ENCODE peak calls at places on chromosomes 5 and 9, in six cellular contexts. N is M059J, S is HT1080, U is HEK293T, A is Daoy, H is neuronal stem cell. M is an unnamed sample.

GRCh38 chr9:101582593-101582992 is 12.2 kb downstream of the PPP3R2 start:
- DNase-seq in N (peak), S (peak), U (no peak), A (peak), H (no peak), M (no peak)

GRCh38 chr9:129497064-129497836 is 123.7 kb downstream of the C9orf50 start:
- DNase-seq in N (peak), S (no peak), U (no peak), A (no peak), H (no peak), M (peak)

GRCh38 chr5:10479226-10479721 is 37.6 kb downstream of the ROPN1L start:
- DNase-seq in N (peak), S (peak), U (no peak), A (peak), H (no peak), M (peak)

GRCh38 chr5:157088342-157088990 is 20.4 kb downstream of the HAVCR2 start:
- DNase-seq in N (no peak), S (no peak), U (no peak), A (no peak), H (no peak), M (no peak)

GRCh38 chr5:94748212-94748611 is 129.7 kb downstream of the SLF1 start:
- DNase-seq in N (no peak), S (no peak), U (no peak), A (no peak), H (no peak), M (no peak)

GRCh38 chr9:98575379-98576346 is 133.1 kb downstream of the GABBR2 start:
- DNase-seq in N (peak), S (peak), U (no peak), A (peak), H (no peak), M (no peak)

GRCh38 chr5:173745123-173745522 is 128.7 kb upstream of the BOD1 start:
- DNase-seq in N (no peak), S (no peak), U (no peak), A (no peak), H (no peak), M (peak)

GRCh38 chr9:70285246-70285645 is 26.5 kb downstream of the SMC5 start:
- DNase-seq in N (no peak), S (no peak), U (no peak), A (no peak), H (no peak), M (no peak)

GRCh38 chr9:108323615-108324014 is 532.2 kb downstream of the ACTL7B start:
- DNase-seq in N (no peak), S (peak), U (no peak), A (no peak), H (no peak), M (no peak)

GRCh38 chr5:87116821-87117512 is 150.7 kb upstream of the RASA1 start:
- DNase-seq in N (peak), S (peak), U (no peak), A (peak), H (no peak), M (no peak)

GRCh38 chr5:80141147-80141671 is 106.1 kb downstream of the THBS4 start:
- DNase-seq in N (no peak), S (no peak), U (no peak), A (no peak), H (peak), M (no peak)

GRCh38 chr5:159217236-159217635 is 7.9 kb upstream of the RNF145 start:
- DNase-seq in N (no peak), S (no peak), U (no peak), A (no peak), H (no peak), M (no peak)

GRCh38 chr5:77430726-77431125 is 61.4 kb downstream of the WDR41 start:
- DNase-seq in N (peak), S (no peak), U (no peak), A (no peak), H (no peak), M (no peak)